ENCODE peak calls at places on chromosome 9, in ten cellular contexts. H is iPS-NIHi11; A is NCI-H1105; S is uterus; N is stimulated activated effector memory CD8-positive, alpha-beta T cell treated with anti-CD3 and anti-CD28 coated beads, Interleukin-12 subunit alpha, Interleukin-12 subunit beta, amount 100 ng/mL, for 72 hours; K is AG10803; W is stimulated activated CD4-positive, alpha-beta T cell treated with anti-CD3 and anti-CD28 coated beads, Interleukin-1b, Interleukin-23, amount 100 ng/mL, for 24 hours; R is endothelial cell; G is NCI-H774; D is NCI-H2081. Z is an unnamed sample.

GRCh38 chr9:69386651-69387050 is 61.6 kb downstream of the ENTREP1 start:
- DNase-seq in D (no peak), A (no peak), S (no peak), K (no peak), G (no peak), H (no peak), R (no peak), W (no peak), N (no peak), Z (no peak)

GRCh38 chr9:38066167-38066906 is 2.7 kb downstream of the SHB start:
- DNase-seq in S (no peak), G (no peak), W (no peak), R (no peak), K (no peak), N (no peak), A (peak), H (no peak), D (peak), Z (no peak)

GRCh38 chr9:127116946-127117345 is 5.5 kb downstream of the ANGPTL2 start:
- DNase-seq in H (no peak), K (peak), S (no peak), A (no peak), W (no peak), N (no peak), R (no peak), D (no peak), G (no peak), Z (no peak)

GRCh38 chr9:93098236-93098946 is 2.4 kb downstream of the CARD19 start:
- DNase-seq in N (peak), W (peak), S (peak), H (peak), K (peak), A (no peak), G (no peak), D (no peak), R (no peak), Z (peak)

GRCh38 chr9:5336683-5337082 is 3.0 kb downstream of the RLN1 start:
- DNase-seq in G (no peak), H (no peak), N (no peak), R (no peak), D (no peak), S (no peak), W (no peak), K (no peak), A (no peak), Z (no peak)

GRCh38 chr9:121881920-121882500 is 211.1 kb downstream of the TTLL11 start:
- DNase-seq in N (no peak), D (peak), G (peak), K (no peak), S (no peak), A (no peak), H (no peak), W (no peak), R (no peak), Z (no peak)

GRCh38 chr9:86116425-86116824 is 17.1 kb upstream of the GOLM1 start:
- DNase-seq in H (no peak), K (no peak), W (no peak), S (no peak), D (no peak), N (no peak), R (no peak), G (no peak), A (no peak), Z (no peak)

GRCh38 chr9:36323926-36324325 is 65.7 kb upstream of the GNE start:
- DNase-seq in D (no peak), R (no peak), S (no peak), H (no peak), N (no peak), K (no peak), G (no peak), A (no peak), W (no peak), Z (no peak)

GRCh38 chr9:69121155-69122085 is 52.7 kb upstream of the TJP2 start:
- DNase-seq in D (peak), K (peak), G (peak), R (peak), N (peak), A (peak), H (peak), W (no peak), S (peak), Z (peak)

GRCh38 chr9:27365977-27366376 is 69.0 kb upstream of the EQTN start:
- DNase-seq in N (peak), K (peak), A (no peak), S (no peak), G (no peak), H (no peak), R (no peak), W (peak), D (no peak), Z (no peak)

GRCh38 chr9:129632460-129632859 is 6.5 kb downstream of the NTMT1 start:
- DNase-seq in K (no peak), G (no peak), H (no peak), A (no peak), D (no peak), W (no peak), S (no peak), N (no peak), R (no peak), Z (no peak)

GRCh38 chr9:125961037-125961436 is 213.9 kb downstream of the PBX3 start:
- DNase-seq in S (no peak), W (no peak), D (no peak), R (no peak), A (no peak), H (peak), N (no peak), G (no peak), K (no peak), Z (no peak)

GRCh38 chr9:131837316-131837715 is 97.4 kb upstream of the RAPGEF1 start:
- DNase-seq in D (peak), K (no peak), N (no peak), H (peak), W (no peak), A (no peak), G (peak), S (no peak), R (peak), Z (no peak)

GRCh38 chr9:75531588-75531987 is 358.9 kb upstream of the PCSK5 start:
- DNase-seq in N (no peak), K (no peak), S (no peak), G (no peak), R (no peak), W (no peak), H (no peak), D (no peak), A (no peak), Z (no peak)

GRCh38 chr9:120616961-120617636 is 37.1 kb upstream of the CDK5RAP2 start:
- DNase-seq in R (no peak), D (no peak), G (no peak), A (no peak), N (no peak), S (no peak), W (no peak), K (peak), H (no peak), Z (no peak)

GRCh38 chr9:122197334-122197872 is 31.4 kb downstream of the LHX6 start:
- DNase-seq in N (no peak), A (peak), G (peak), R (no peak), D (peak), K (no peak), H (no peak), W (no peak), S (no peak), Z (no peak)

GRCh38 chr9:122206118-122207046 is 22.4 kb downstream of the LHX6 start:
- DNase-seq in G (no peak), S (no peak), A (no peak), R (no peak), D (no peak), K (peak), H (no peak), W (no peak), N (no peak), Z (no peak)

GRCh38 chr9:1941989-1942388 is 73.2 kb upstream of the SMARCA2 start:
- DNase-seq in G (no peak), H (no peak), S (no peak), A (no peak), N (no peak), K (peak), D (no peak), W (no peak), R (no peak), Z (no peak)

GRCh38 chr9:128242828-128243485 is 32.9 kb downstream of the GOLGA2 start:
- DNase-seq in N (no peak), G (no peak), H (no peak), D (no peak), A (no peak), S (peak), W (no peak), K (peak), R (no peak), Z (no peak)

GRCh38 chr9:97640290-97640689 is 6.7 kb downstream of the NCBP1 start:
- DNase-seq in A (peak), D (peak), K (no peak), G (peak), R (no peak), H (no peak), W (no peak), S (no peak), N (no peak), Z (no peak)

GRCh38 chr9:129908846-129909245 is 73.6 kb downstream of the USP20 start:
- DNase-seq in R (no peak), K (no peak), G (no peak), D (no peak), W (no peak), H (no peak), S (no peak), A (no peak), N (no peak), Z (no peak)

GRCh38 chr9:128391956-128392301 is 20.8 kb downstream of the URM1 start:
- DNase-seq in S (no peak), W (no peak), R (no peak), N (no peak), G (no peak), D (no peak), K (no peak), H (no peak), A (no peak), Z (no peak)

GRCh38 chr9:74517188-74517587 is 20.1 kb downstream of the RORB start:
- DNase-seq in W (no peak), D (no peak), N (no peak), H (no peak), K (no peak), S (no peak), R (no peak), G (no peak), A (no peak), Z (no peak)

GRCh38 chr9:35529156-35529823 is 39.4 kb downstream of the RUSC2 start:
- DNase-seq in A (no peak), S (no peak), R (no peak), G (no peak), H (no peak), N (no peak), W (no peak), D (no peak), K (no peak), Z (no peak)

GRCh38 chr9:370081-370480 is 155.4 kb downstream of the DOCK8 start:
- DNase-seq in S (no peak), R (no peak), W (no peak), H (no peak), G (no peak), D (no peak), A (no peak), N (no peak), K (no peak), Z (no peak)

GRCh38 chr9:8784813-8785212 is 985.2 kb upstream of the DMAC1 start:
- DNase-seq in H (no peak), N (no peak), G (no peak), D (no peak), K (no peak), W (no peak), S (no peak), A (no peak), R (no peak), Z (no peak)

GRCh38 chr9:131096490-131097258 is at the start of gene AIF1L:
- DNase-seq in G (no peak), R (peak), S (no peak), A (peak), H (peak), N (no peak), D (peak), W (no peak), K (no peak), Z (no peak)

GRCh38 chr9:13956107-13956506 is 357.8 kb downstream of the NFIB start:
- DNase-seq in R (no peak), A (no peak), D (no peak), N (no peak), W (no peak), S (no peak), G (no peak), K (peak), H (no peak), Z (no peak)

GRCh38 chr9:78437721-78438610 is 141.0 kb downstream of the PSAT1 start:
- DNase-seq in R (no peak), N (no peak), S (no peak), W (no peak), G (no peak), D (no peak), K (no peak), H (no peak), A (no peak), Z (no peak)

GRCh38 chr9:95459867-95460626 is 56.7 kb downstream of the PTCH1 start:
- DNase-seq in N (no peak), G (no peak), H (no peak), S (no peak), W (no peak), A (no peak), R (no peak), K (no peak), D (peak), Z (no peak)

GRCh38 chr9:114319147-114319546 is 3.8 kb upstream of the ORM1 start:
- DNase-seq in G (no peak), K (no peak), A (peak), N (no peak), D (peak), R (no peak), H (no peak), S (no peak), W (no peak), Z (no peak)

GRCh38 chr9:92141144-92142129 is 26.2 kb upstream of the SPTLC1 start:
- DNase-seq in G (peak), K (peak), N (no peak), H (peak), D (peak), A (peak), S (peak), W (no peak), R (peak), Z (no peak)